ENCODE peak calls at places on chromosomes 7 and 10, in five cellular contexts. One of them, this sample, is unnamed.

GRCh38 chr10:12405342-12406320 is 56.3 kb downstream of the CAMK1D start:
- DNase-seq in neural crest cell: no peak
- DNase-seq in bronchial epithelial cell: peak
- DNase-seq in BJ: no peak
- DNase-seq in activated CD8-positive, alpha-beta T cell treated with anti-CD3 and anti-CD28 coated beads for 36 hours: no peak
- DNase-seq in this sample: no peak

GRCh38 chr7:35993663-35994622 is 159.1 kb upstream of the EEPD1 start:
- DNase-seq in BJ: no peak
- DNase-seq in activated CD8-positive, alpha-beta T cell treated with anti-CD3 and anti-CD28 coated beads for 36 hours: no peak
- DNase-seq in neural crest cell: no peak
- DNase-seq in bronchial epithelial cell: peak
- DNase-seq in this sample: no peak

GRCh38 chr7:158139499-158139898 is 448.1 kb downstream of the PTPRN2 start:
- DNase-seq in neural crest cell: no peak
- DNase-seq in BJ: no peak
- DNase-seq in activated CD8-positive, alpha-beta T cell treated with anti-CD3 and anti-CD28 coated beads for 36 hours: no peak
- DNase-seq in bronchial epithelial cell: no peak
- DNase-seq in this sample: no peak

GRCh38 chr7:119935418-119936025 is 337.5 kb upstream of the KCND2 start:
- DNase-seq in bronchial epithelial cell: peak
- DNase-seq in BJ: no peak
- DNase-seq in neural crest cell: no peak
- DNase-seq in activated CD8-positive, alpha-beta T cell treated with anti-CD3 and anti-CD28 coated beads for 36 hours: no peak
- DNase-seq in this sample: peak

GRCh38 chr10:50421026-50421719 is 169.9 kb upstream of the ASAH2 start:
- DNase-seq in bronchial epithelial cell: peak
- DNase-seq in activated CD8-positive, alpha-beta T cell treated with anti-CD3 and anti-CD28 coated beads for 36 hours: peak
- DNase-seq in BJ: no peak
- DNase-seq in neural crest cell: no peak
- DNase-seq in this sample: peak

GRCh38 chr7:18638594-18639452 is 143.3 kb downstream of the HDAC9 start:
- DNase-seq in neural crest cell: no peak
- DNase-seq in BJ: peak
- DNase-seq in bronchial epithelial cell: peak
- DNase-seq in activated CD8-positive, alpha-beta T cell treated with anti-CD3 and anti-CD28 coated beads for 36 hours: peak
- DNase-seq in this sample: no peak

GRCh38 chr7:148368562-148368961 is 222.0 kb upstream of the C7orf33 start:
- DNase-seq in BJ: no peak
- DNase-seq in bronchial epithelial cell: no peak
- DNase-seq in activated CD8-positive, alpha-beta T cell treated with anti-CD3 and anti-CD28 coated beads for 36 hours: no peak
- DNase-seq in neural crest cell: no peak
- DNase-seq in this sample: no peak

GRCh38 chr7:131249003-131249402 is 78.7 kb upstream of the MKLN1 start:
- DNase-seq in neural crest cell: no peak
- DNase-seq in BJ: peak
- DNase-seq in activated CD8-positive, alpha-beta T cell treated with anti-CD3 and anti-CD28 coated beads for 36 hours: no peak
- DNase-seq in bronchial epithelial cell: peak
- DNase-seq in this sample: no peak

GRCh38 chr7:98249106-98249505 is 2.9 kb downstream of the TECPR1 start:
- DNase-seq in neural crest cell: no peak
- DNase-seq in bronchial epithelial cell: no peak
- DNase-seq in BJ: no peak
- DNase-seq in activated CD8-positive, alpha-beta T cell treated with anti-CD3 and anti-CD28 coated beads for 36 hours: no peak
- DNase-seq in this sample: no peak

GRCh38 chr7:102044984-102045673 is 227.7 kb downstream of the CUX1 start:
- DNase-seq in neural crest cell: no peak
- DNase-seq in activated CD8-positive, alpha-beta T cell treated with anti-CD3 and anti-CD28 coated beads for 36 hours: peak
- DNase-seq in BJ: peak
- DNase-seq in bronchial epithelial cell: no peak
- DNase-seq in this sample: no peak

DNA sequence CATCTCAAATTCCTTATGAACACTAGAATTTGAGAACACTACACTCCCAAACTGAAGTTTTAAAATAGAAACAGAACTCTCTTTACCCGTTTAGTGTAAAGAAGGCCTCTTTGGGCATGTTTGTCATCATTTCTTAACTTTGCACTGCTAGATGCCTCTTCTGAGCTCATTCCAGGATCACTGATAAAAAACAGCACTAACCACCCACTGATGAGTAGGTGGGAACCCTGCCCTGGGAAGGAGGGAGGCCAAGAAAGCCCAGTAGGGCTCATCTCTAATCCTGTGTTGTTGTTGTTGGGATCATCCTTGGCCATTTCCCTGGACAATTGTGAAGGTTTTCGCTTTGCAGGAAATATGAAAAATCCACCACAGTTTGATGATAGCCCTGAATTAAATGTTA is 68.2 kb downstream of the CUBN start:
- DNase-seq in bronchial epithelial cell: no peak
- DNase-seq in neural crest cell: no peak
- DNase-seq in BJ: no peak
- DNase-seq in activated CD8-positive, alpha-beta T cell treated with anti-CD3 and anti-CD28 coated beads for 36 hours: no peak
- DNase-seq in this sample: no peak
- TF ChIP-seq CTCF in bronchial epithelial cell: no peak
- TF ChIP-seq CTCF in neural crest cell: no peak
- TF ChIP-seq CTCF in BJ: no peak
- TF ChIP-seq CTCF in activated CD8-positive, alpha-beta T cell treated with anti-CD3 and anti-CD28 coated beads for 36 hours: no peak
- TF ChIP-seq CTCF in this sample: no peak

GRCh38 chr10:103545771-103546281 is 52.3 kb downstream of the NEURL1 start:
- DNase-seq in BJ: no peak
- DNase-seq in neural crest cell: no peak
- DNase-seq in bronchial epithelial cell: no peak
- DNase-seq in activated CD8-positive, alpha-beta T cell treated with anti-CD3 and anti-CD28 coated beads for 36 hours: no peak
- DNase-seq in this sample: peak

GRCh38 chr10:103545366-103545765 is 51.9 kb downstream of the NEURL1 start:
- DNase-seq in BJ: no peak
- DNase-seq in bronchial epithelial cell: no peak
- DNase-seq in neural crest cell: no peak
- DNase-seq in activated CD8-positive, alpha-beta T cell treated with anti-CD3 and anti-CD28 coated beads for 36 hours: no peak
- DNase-seq in this sample: no peak

GRCh38 chr10:103542764-103543616 is 49.5 kb downstream of the NEURL1 start:
- DNase-seq in neural crest cell: peak
- DNase-seq in bronchial epithelial cell: peak
- DNase-seq in BJ: peak
- DNase-seq in activated CD8-positive, alpha-beta T cell treated with anti-CD3 and anti-CD28 coated beads for 36 hours: peak
- DNase-seq in this sample: peak

GRCh38 chr10:103544657-103545310 is 51.3 kb downstream of the NEURL1 start:
- DNase-seq in BJ: no peak
- DNase-seq in neural crest cell: no peak
- DNase-seq in bronchial epithelial cell: no peak
- DNase-seq in activated CD8-positive, alpha-beta T cell treated with anti-CD3 and anti-CD28 coated beads for 36 hours: no peak
- DNase-seq in this sample: peak

GRCh38 chr10:103543617-103544525 is 50.4 kb downstream of the NEURL1 start:
- DNase-seq in activated CD8-positive, alpha-beta T cell treated with anti-CD3 and anti-CD28 coated beads for 36 hours: no peak
- DNase-seq in neural crest cell: no peak
- DNase-seq in bronchial epithelial cell: no peak
- DNase-seq in BJ: no peak
- DNase-seq in this sample: peak
- TF ChIP-seq CTCF in activated CD8-positive, alpha-beta T cell treated with anti-CD3 and anti-CD28 coated beads for 36 hours: no peak
- TF ChIP-seq CTCF in neural crest cell: no peak
- TF ChIP-seq CTCF in bronchial epithelial cell: no peak
- TF ChIP-seq CTCF in BJ: no peak
- TF ChIP-seq CTCF in this sample: no peak

GRCh38 chr7:40704172-40704571 is 569.4 kb downstream of the SUGCT start:
- DNase-seq in activated CD8-positive, alpha-beta T cell treated with anti-CD3 and anti-CD28 coated beads for 36 hours: no peak
- DNase-seq in BJ: no peak
- DNase-seq in neural crest cell: no peak
- DNase-seq in bronchial epithelial cell: no peak
- DNase-seq in this sample: no peak
- TF ChIP-seq CTCF in activated CD8-positive, alpha-beta T cell treated with anti-CD3 and anti-CD28 coated beads for 36 hours: no peak
- TF ChIP-seq CTCF in BJ: no peak
- TF ChIP-seq CTCF in neural crest cell: no peak
- TF ChIP-seq CTCF in bronchial epithelial cell: no peak
- TF ChIP-seq CTCF in this sample: no peak

GRCh38 chr7:37921340-37921805 is 933 bp downstream of the EPDR1 start:
- DNase-seq in bronchial epithelial cell: no peak
- DNase-seq in neural crest cell: no peak
- DNase-seq in activated CD8-positive, alpha-beta T cell treated with anti-CD3 and anti-CD28 coated beads for 36 hours: peak
- DNase-seq in BJ: no peak
- DNase-seq in this sample: peak
- TF ChIP-seq CTCF in bronchial epithelial cell: no peak
- TF ChIP-seq CTCF in neural crest cell: peak
- TF ChIP-seq CTCF in activated CD8-positive, alpha-beta T cell treated with anti-CD3 and anti-CD28 coated beads for 36 hours: peak
- TF ChIP-seq CTCF in BJ: peak
- TF ChIP-seq CTCF in this sample: peak

DNA sequence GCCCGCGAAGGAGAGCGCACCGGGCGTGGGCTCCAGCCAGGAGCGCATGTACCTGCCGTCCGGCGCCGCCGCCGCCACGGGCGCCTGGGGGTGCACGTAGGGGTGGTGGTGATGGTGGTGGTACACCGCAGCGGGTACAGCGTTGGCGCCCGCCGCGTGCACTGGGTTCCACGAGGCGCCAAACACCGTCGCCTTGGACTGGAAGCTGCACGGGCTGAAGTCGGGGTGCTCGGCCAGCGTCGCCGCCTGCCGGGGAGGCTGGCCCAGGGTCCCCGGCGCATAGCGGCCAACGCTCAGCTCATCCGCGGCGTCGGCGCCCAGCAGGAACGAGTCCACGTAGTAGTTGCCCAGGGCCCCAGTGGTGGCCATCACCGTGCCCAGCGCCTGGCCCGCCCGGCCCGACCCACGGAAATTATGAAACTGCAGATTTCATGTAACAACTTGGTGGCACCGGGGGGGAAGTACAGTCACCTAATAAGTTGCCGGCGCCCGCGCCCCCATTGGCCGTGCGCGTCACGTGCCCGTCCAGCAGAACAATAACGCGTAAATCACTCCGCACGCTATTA is at the start of gene HOXA9:
- DNase-seq in neural crest cell: no peak
- DNase-seq in activated CD8-positive, alpha-beta T cell treated with anti-CD3 and anti-CD28 coated beads for 36 hours: no peak
- DNase-seq in BJ: no peak
- DNase-seq in bronchial epithelial cell: no peak
- DNase-seq in this sample: no peak
- TF ChIP-seq CTCF in neural crest cell: peak
- TF ChIP-seq CTCF in activated CD8-positive, alpha-beta T cell treated with anti-CD3 and anti-CD28 coated beads for 36 hours: no peak
- TF ChIP-seq CTCF in BJ: no peak
- TF ChIP-seq CTCF in bronchial epithelial cell: no peak
- TF ChIP-seq CTCF in this sample: no peak

DNA sequence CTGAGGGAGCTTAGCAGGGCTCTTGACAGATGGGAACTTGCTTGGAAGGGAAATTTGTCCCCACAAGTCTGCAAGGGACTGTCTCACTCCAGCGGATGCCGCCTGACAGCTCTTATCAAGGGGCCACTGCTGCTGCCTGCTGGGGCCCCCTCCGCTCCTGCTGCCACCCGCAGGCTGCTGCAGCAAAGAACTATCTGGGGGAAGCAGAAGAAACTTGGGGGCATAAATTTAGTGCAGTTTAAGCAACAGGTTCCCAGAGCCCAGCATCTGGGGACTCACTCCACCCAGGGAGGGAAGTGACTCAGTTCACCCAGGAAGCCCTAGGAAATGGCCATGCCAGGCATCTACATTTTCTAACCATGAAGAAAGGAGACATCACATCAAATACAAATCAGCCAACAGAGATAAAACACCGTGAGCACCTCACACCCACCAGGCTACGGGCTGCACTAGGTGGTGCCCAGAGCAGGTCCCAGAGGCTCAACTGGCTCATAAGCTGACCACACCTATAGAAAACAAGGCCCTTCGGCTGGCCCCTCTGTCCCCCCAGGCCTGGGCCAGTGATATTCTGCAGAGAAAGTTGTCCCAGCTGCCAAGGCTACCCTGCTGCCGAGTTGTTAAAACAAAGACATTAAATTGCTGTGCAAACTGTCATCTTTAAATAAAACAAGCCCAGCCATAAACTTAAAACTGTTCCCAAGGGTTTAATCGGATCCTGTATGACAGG is 3.7 kb downstream of the RGS10 start:
- DNase-seq in bronchial epithelial cell: no peak
- DNase-seq in activated CD8-positive, alpha-beta T cell treated with anti-CD3 and anti-CD28 coated beads for 36 hours: peak
- DNase-seq in neural crest cell: no peak
- DNase-seq in BJ: no peak
- DNase-seq in this sample: no peak
- TF ChIP-seq CTCF in bronchial epithelial cell: no peak
- TF ChIP-seq CTCF in activated CD8-positive, alpha-beta T cell treated with anti-CD3 and anti-CD28 coated beads for 36 hours: no peak
- TF ChIP-seq CTCF in neural crest cell: no peak
- TF ChIP-seq CTCF in BJ: no peak
- TF ChIP-seq CTCF in this sample: no peak

GRCh38 chr7:106042196-106042611 is 69.9 kb downstream of the SYPL1 start:
- DNase-seq in bronchial epithelial cell: no peak
- DNase-seq in BJ: no peak
- DNase-seq in neural crest cell: no peak
- DNase-seq in activated CD8-positive, alpha-beta T cell treated with anti-CD3 and anti-CD28 coated beads for 36 hours: no peak
- DNase-seq in this sample: no peak
- TF ChIP-seq CTCF in bronchial epithelial cell: no peak
- TF ChIP-seq CTCF in BJ: no peak
- TF ChIP-seq CTCF in neural crest cell: no peak
- TF ChIP-seq CTCF in activated CD8-positive, alpha-beta T cell treated with anti-CD3 and anti-CD28 coated beads for 36 hours: no peak
- TF ChIP-seq CTCF in this sample: no peak